ENCODE peak calls at places on chromosomes 13 and 19, in ten cellular contexts. X is GM23248, Z is PC-3, R is PC-9, G is neural progenitor cell, M is hepatocyte, Q is mammary epithelial cell, N is HCT116, V is K562, I is astrocyte. Y is an unnamed sample.

GRCh38 chr13:59746291-59746962 is 417.3 kb downstream of the DIAPH3 start:
- DNase-seq in V (no peak), G (no peak), M (no peak), X (peak; percentile 87), I (peak; percentile 79), N (no peak), R (no peak), Z (peak; percentile 2), Q (peak; percentile 72), Y (peak; percentile 84)

GRCh38 chr13:39051157-39051556 is 12.9 kb downstream of the NHLRC3 start:
- DNase-seq in N (peak; percentile 24), G (peak; percentile 65), R (no peak), X (peak; percentile 69), I (peak; percentile 24), Z (peak; percentile 52), Q (peak; percentile 22), M (peak; percentile 43), V (no peak), Y (peak; percentile 65)

GRCh38 chr19:13172335-13173128 is 22.3 kb downstream of the IER2 start:
- DNase-seq in R (peak; percentile 95), Q (peak; percentile 72), N (no peak), V (peak; percentile 58), M (peak; percentile 76), X (peak; percentile 92), G (no peak), Z (peak; percentile 98), I (peak; percentile 79), Y (peak; percentile 85)

GRCh38 chr19:46109876-46110275 is 14.6 kb downstream of the IGFL3 start:
- DNase-seq in N (no peak), I (no peak), V (no peak), Q (no peak), R (no peak), G (no peak), M (no peak), Z (no peak), X (no peak), Y (peak; percentile 22)

GRCh38 chr19:13834308-13834790 is 39.1 kb downstream of the ZSWIM4 start:
- DNase-seq in N (no peak), I (no peak), X (peak; percentile 83), Z (peak; percentile 94), R (peak; percentile 69), M (peak; percentile 51), G (no peak), V (no peak), Q (peak; percentile 73), Y (no peak)

GRCh38 chr13:112453874-112454647 is 77.9 kb downstream of the SPACA7 start:
- DNase-seq in V (no peak), R (no peak), G (no peak), I (no peak), Q (no peak), Z (no peak), X (no peak), N (no peak), M (no peak), Y (no peak)

GRCh38 chr13:95524270-95524901 is 28.1 kb upstream of the CLDN10 start:
- DNase-seq in G (no peak), V (no peak), M (no peak), I (no peak), Z (peak; percentile 5), X (peak; percentile 28), Q (peak; percentile 86), N (no peak), R (no peak), Y (peak; percentile 66)

GRCh38 chr13:45120967-45121366 is 657 bp downstream of the GTF2F2 start:
- DNase-seq in M (no peak), R (no peak), V (no peak), X (no peak), Z (no peak), G (no peak), N (no peak), Q (no peak), I (no peak), Y (no peak)

DNA sequence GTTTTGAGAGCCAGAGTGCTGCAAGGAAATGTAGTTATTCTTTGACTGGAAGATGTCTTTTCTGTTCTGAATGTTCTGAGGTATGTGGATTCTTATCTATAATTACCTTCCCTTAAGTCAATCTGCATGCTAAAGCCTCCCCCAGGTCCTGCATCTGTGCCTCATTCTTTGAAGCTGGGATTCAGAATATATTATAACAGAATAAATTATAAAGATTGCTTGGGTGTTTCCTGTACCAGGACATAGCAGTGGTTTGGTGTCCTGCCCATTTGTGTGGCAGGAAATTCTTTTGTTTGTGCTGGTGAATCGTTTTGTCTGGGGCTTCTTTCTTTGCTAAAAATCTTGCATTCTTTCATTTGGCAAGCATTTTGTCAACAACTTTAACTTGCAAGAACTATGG is 60.2 kb downstream of the ITGBL1 start:
- DNase-seq in N (no peak), M (no peak), R (no peak), X (peak; percentile 71), Z (peak; percentile 71), Q (no peak), G (no peak), I (peak; percentile 75), V (no peak), Y (no peak)
- H2AFZ ChIP-seq in N (no peak overlapping the region), M (no peak overlapping the region), R (no peak overlapping the region), X (no peak overlapping the region), Z (no peak overlapping the region), Q (peak overlapping the region; percentile 63), G (no peak overlapping the region), I (no peak overlapping the region), V (no peak overlapping the region), Y (no peak overlapping the region)

GRCh38 chr19:4358709-4359626 is 15.6 kb downstream of the MPND start:
- DNase-seq in X (no peak), V (no peak), M (no peak), G (no peak), R (no peak), Q (no peak), Z (no peak), I (no peak), N (no peak), Y (no peak)

GRCh38 chr19:4360081-4360569 is 16.8 kb downstream of the MPND start:
- DNase-seq in R (no peak), Z (no peak), M (no peak), N (no peak), X (no peak), I (no peak), Q (no peak), V (no peak), G (no peak), Y (no peak)

GRCh38 chr19:4357095-4357797 is 13.9 kb downstream of the MPND start:
- DNase-seq in Q (no peak), I (no peak), N (no peak), X (no peak), G (no peak), Z (no peak), M (peak; percentile 4), R (no peak), V (no peak), Y (no peak)

GRCh38 chr19:4359627-4360000 is 16.3 kb downstream of the MPND start:
- DNase-seq in I (no peak), M (no peak), R (no peak), Z (no peak), N (no peak), V (no peak), X (no peak), Q (no peak), G (no peak), Y (no peak)

DNA sequence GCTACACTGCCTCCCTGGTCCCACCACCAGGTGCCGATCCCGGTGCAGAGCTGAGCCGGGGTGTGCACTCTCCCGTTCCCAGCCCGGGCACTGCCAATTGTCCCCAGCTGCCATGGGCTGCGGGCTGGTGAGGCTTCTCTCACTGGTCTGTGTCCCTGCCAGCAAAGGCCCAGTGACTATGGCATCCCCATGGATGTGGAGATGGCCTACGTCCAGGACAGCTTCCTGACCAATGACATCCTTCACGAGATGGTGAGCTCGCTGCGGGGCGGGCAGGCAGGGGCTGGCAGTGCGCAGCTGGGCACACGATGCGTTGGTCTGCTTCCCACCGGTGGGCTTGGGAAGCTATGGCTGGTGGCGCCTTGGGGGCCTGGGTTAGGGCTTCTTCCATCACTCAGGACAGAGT is 14.6 kb downstream of the MPND start:
- DNase-seq in Z (no peak), N (no peak), R (no peak), V (no peak), M (no peak), G (no peak), X (no peak), I (no peak), Q (no peak), Y (no peak)
- TF ChIP-seq EZH2 in Z (no peak), N (no peak), R (no peak), V (no peak), M (no peak), G (no peak), X (no peak), I (no peak), Q (no peak), Y (no peak)

GRCh38 chr19:48945817-48946216 is 8.9 kb upstream of the BAX start:
- DNase-seq in X (no peak), M (no peak), R (no peak), N (no peak), V (no peak), Q (no peak), Z (no peak), I (no peak), G (no peak), Y (no peak)

GRCh38 chr19:48946789-48947542 is 7.7 kb upstream of the BAX start:
- DNase-seq in M (no peak), G (no peak), X (no peak), R (no peak), I (no peak), Z (no peak), N (no peak), V (no peak), Q (no peak), Y (no peak)

GRCh38 chr19:48954011-48954594 is 572 bp upstream of the BAX start:
- DNase-seq in N (no peak), R (no peak), X (no peak), Z (no peak), M (no peak), Q (no peak), I (no peak), G (no peak), V (no peak), Y (no peak)

GRCh38 chr19:48950830-48951519 is 3.7 kb upstream of the BAX start:
- DNase-seq in V (no peak), M (no peak), G (no peak), X (no peak), N (no peak), Q (no peak), R (no peak), I (no peak), Z (peak; percentile 14), Y (no peak)

DNA sequence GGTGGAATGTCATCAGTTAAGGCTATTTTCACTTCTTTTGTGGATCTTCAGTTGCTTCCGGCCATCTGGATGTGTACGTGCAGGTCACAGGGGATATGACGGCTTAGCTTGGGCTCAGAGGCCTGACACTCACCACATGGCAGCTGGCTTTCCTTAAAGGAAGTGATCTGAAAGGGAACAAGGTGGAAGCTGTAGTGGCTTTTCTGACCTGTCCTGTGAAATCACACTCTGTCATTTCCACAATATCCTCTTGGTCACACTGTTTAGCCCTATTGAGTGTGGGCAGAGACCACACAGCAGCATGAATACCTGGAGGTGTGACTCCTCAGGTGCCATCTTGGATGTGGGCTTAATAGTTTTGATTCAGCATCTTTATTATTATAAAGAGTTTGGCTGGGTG is 4.5 kb upstream of the BAX start:
- DNase-seq in M (no peak), R (no peak), Z (no peak), X (no peak), N (no peak), Q (no peak), I (no peak), V (no peak), G (no peak), Y (no peak)
- H3K27me3 ChIP-seq in M (no peaks in the 10 kb centered on the region), R (no peaks in the 10 kb centered on the region), Z (no peaks in the 10 kb centered on the region), X (no peaks in the 10 kb centered on the region), N (no peaks in the 10 kb centered on the region), Q (no peaks in the 10 kb centered on the region), I (no peaks in the 10 kb centered on the region), V (no peaks in the 10 kb centered on the region), G (no peaks in the 10 kb centered on the region), Y (no peaks in the 10 kb centered on the region)

DNA sequence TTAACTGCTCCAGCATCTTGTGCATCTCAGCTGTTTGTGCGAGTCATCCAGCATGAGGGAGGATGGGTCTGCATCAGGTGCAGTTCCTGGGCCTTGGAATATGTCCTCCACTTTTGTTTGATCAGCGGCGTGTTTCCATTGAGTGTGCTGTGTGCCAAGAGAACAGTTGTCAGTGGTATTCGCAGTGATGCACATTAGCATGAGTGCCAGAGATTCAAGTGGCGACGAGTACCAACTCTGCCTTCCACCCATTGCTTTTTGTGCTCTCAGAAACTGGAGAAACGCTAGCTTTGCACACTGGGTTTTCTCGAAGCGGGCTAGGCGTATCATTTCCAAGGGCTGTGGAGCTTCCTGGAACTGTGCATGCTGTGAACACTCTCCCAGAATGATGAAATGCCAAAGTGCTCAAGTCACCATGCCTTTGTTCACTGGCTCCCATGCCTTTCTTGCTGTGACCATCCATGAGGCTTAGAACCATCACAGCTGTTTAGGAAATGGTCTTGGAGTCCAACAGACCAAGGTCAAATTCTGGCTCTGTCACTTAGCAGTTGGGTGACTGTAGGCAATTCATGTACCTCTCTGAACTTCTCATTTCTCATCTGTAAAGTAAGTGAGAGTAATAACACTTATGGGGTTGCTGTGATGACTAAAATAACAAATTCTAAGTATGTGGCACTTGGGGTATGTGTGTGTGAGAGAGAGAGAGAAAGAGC is 18.4 kb downstream of the LRCH1 start:
- DNase-seq in X (peak; percentile 62), G (no peak), Z (no peak), R (no peak), I (peak; percentile 80), V (no peak), M (no peak), N (no peak), Q (no peak), Y (peak; percentile 83)
- H2AFZ ChIP-seq in X (no peak overlapping the region), G (no peak overlapping the region), Z (no peak overlapping the region), R (no peak overlapping the region), I (peak overlapping the region; percentile 36), V (no peak overlapping the region), M (no peak overlapping the region), N (no peak overlapping the region), Q (no peak overlapping the region), Y (no peak overlapping the region)

Y was measured in fibroblast of lung.